ENCODE peak calls at places on chromosomes 3 and 15, in nine cellular contexts. H is GM12865, A is PC-9, Q is cardiac fibroblast, F is psoas muscle, U is ovary, G is neuronal stem cell, J is choroid plexus epithelial cell, I is kidney epithelial cell. P is an unnamed sample.

GRCh38 chr15:69031013-69032001 is 16.8 kb downstream of the NOX5 start:
- DNase-seq in J (peak), I (peak), F (peak), U (peak), Q (peak), G (peak), H (peak), A (no peak), P (peak)

GRCh38 chr3:12508316-12508715 is 24.0 kb downstream of the TSEN2 start:
- DNase-seq in A (no peak), H (no peak), G (no peak), I (peak), F (no peak), U (peak), Q (peak), J (peak), P (peak)

GRCh38 chr3:72171461-72171860 is 386.5 kb upstream of the PROK2 start:
- DNase-seq in J (no peak), U (no peak), F (no peak), I (no peak), G (no peak), Q (no peak), H (no peak), A (no peak), P (no peak)

GRCh38 chr3:38544926-38545325 is 48.8 kb downstream of the EXOG start:
- DNase-seq in A (no peak), G (no peak), F (no peak), H (no peak), U (no peak), J (no peak), Q (no peak), I (no peak), P (no peak)

GRCh38 chr3:10467204-10467603 is 38.2 kb downstream of the ATP2B2 start:
- DNase-seq in F (no peak), U (no peak), Q (no peak), J (no peak), G (no peak), H (no peak), I (no peak), A (no peak), P (no peak)

GRCh38 chr15:83855956-83856355 is 202.0 kb downstream of the ADAMTSL3 start:
- DNase-seq in A (no peak), G (no peak), I (no peak), Q (peak), U (no peak), J (no peak), H (no peak), F (no peak), P (no peak)

GRCh38 chr3:30007668-30008067 is 598.7 kb upstream of the TGFBR2 start:
- DNase-seq in I (peak), A (peak), F (no peak), G (no peak), U (no peak), J (no peak), Q (no peak), H (no peak), P (no peak)

GRCh38 chr3:16810593-16811367 is 74.0 kb upstream of the PLCL2 start:
- DNase-seq in F (no peak), Q (no peak), H (no peak), G (no peak), I (no peak), A (no peak), J (no peak), U (no peak), P (no peak)

GRCh38 chr3:87318609-87319008 is 42.2 kb upstream of the POU1F1 start:
- DNase-seq in J (no peak), Q (peak), A (no peak), F (no peak), I (no peak), H (no peak), U (no peak), G (no peak), P (no peak)

GRCh38 chr3:17079933-17080332 is 195.2 kb downstream of the PLCL2 start:
- DNase-seq in G (no peak), J (no peak), Q (no peak), U (no peak), I (no peak), A (no peak), F (no peak), H (no peak), P (no peak)

GRCh38 chr3:11272913-11273574 is 847 bp downstream of the ATG7 start:
- DNase-seq in I (no peak), U (no peak), J (peak), Q (peak), H (no peak), G (no peak), A (no peak), F (no peak), P (no peak)

GRCh38 chr15:58425185-58425584 is 6.6 kb upstream of the LIPC start:
- DNase-seq in F (no peak), G (no peak), J (no peak), I (no peak), A (peak), Q (no peak), H (no peak), U (no peak), P (no peak)

GRCh38 chr15:51341366-51342248 is at the start of gene GLDN:
- DNase-seq in G (peak), U (peak), J (peak), H (no peak), F (peak), A (no peak), Q (peak), I (no peak), P (no peak)

GRCh38 chr3:30437172-30437571 is 169.2 kb upstream of the TGFBR2 start:
- DNase-seq in J (peak), F (peak), I (no peak), U (no peak), H (no peak), A (no peak), Q (peak), G (no peak), P (peak)

GRCh38 chr3:1477669-1478068 is 384.8 kb downstream of the CNTN6 start:
- DNase-seq in Q (no peak), F (no peak), H (no peak), A (no peak), I (no peak), G (no peak), U (no peak), J (no peak), P (no peak)

GRCh38 chr15:40825661-40826088 is 2.8 kb downstream of the PPP1R14D start:
- DNase-seq in U (no peak), Q (peak), A (peak), I (peak), G (no peak), J (peak), H (no peak), F (no peak), P (peak)

GRCh38 chr15:82159922-82160321 is 102.6 kb downstream of the EFL1 start:
- DNase-seq in U (no peak), G (peak), I (peak), F (peak), A (peak), J (peak), Q (peak), H (no peak), P (peak)

GRCh38 chr15:90016721-90017120 is 15.6 kb downstream of the ZNF710 start:
- DNase-seq in U (no peak), J (no peak), F (no peak), Q (no peak), G (no peak), H (no peak), A (no peak), I (no peak), P (no peak)

GRCh38 chr15:37425541-37425940 is 325.2 kb upstream of the MEIS2 start:
- DNase-seq in J (no peak), F (no peak), I (no peak), A (no peak), G (no peak), H (no peak), Q (peak), U (no peak), P (peak)

GRCh38 chr15:94360251-94360671 is 128.9 kb downstream of the MCTP2 start:
- DNase-seq in F (no peak), A (no peak), G (no peak), H (no peak), Q (no peak), J (no peak), U (no peak), I (no peak), P (no peak)

GRCh38 chr3:53628546-53629395 is 134.4 kb downstream of the CACNA1D start:
- DNase-seq in J (no peak), U (no peak), F (no peak), A (no peak), H (peak), G (no peak), Q (no peak), I (no peak), P (no peak)

GRCh38 chr3:113948015-113948917 is 453 bp downstream of the ZDHHC23 start:
- DNase-seq in J (no peak), Q (no peak), I (no peak), F (no peak), U (no peak), A (peak), G (peak), H (peak), P (no peak)

GRCh38 chr3:47108546-47108945 is 55.4 kb downstream of the SETD2 start:
- DNase-seq in F (no peak), H (no peak), I (no peak), G (peak), Q (peak), U (no peak), A (no peak), J (peak), P (no peak)

GRCh38 chr15:68801572-68802148 is 19.0 kb downstream of the ANP32A start:
- DNase-seq in I (no peak), A (no peak), Q (no peak), G (no peak), J (no peak), F (no peak), U (no peak), H (no peak), P (no peak)

GRCh38 chr15:67080118-67080899 is 14.9 kb downstream of the SMAD3 start:
- DNase-seq in H (no peak), Q (peak), U (peak), J (peak), F (peak), A (no peak), G (no peak), I (no peak), P (peak)

GRCh38 chr15:92883643-92884458 is 16.3 kb upstream of the CHD2 start:
- DNase-seq in H (peak), A (no peak), U (no peak), F (no peak), Q (peak), I (no peak), G (no peak), J (peak), P (peak)

GRCh38 chr3:179902061-179902460 is 134.7 kb downstream of the PEX5L start:
- DNase-seq in Q (no peak), H (no peak), G (no peak), U (no peak), F (no peak), A (no peak), I (no peak), J (no peak), P (no peak)

GRCh38 chr15:73282567-73283200 is 86.1 kb downstream of the HCN4 start:
- DNase-seq in F (no peak), J (no peak), Q (no peak), U (no peak), G (no peak), A (no peak), H (no peak), I (no peak), P (no peak)

GRCh38 chr3:52153389-52154096 is 680 bp downstream of the POC1A start:
- DNase-seq in A (peak), J (peak), H (peak), Q (peak), U (no peak), F (peak), G (no peak), I (no peak), P (no peak)

GRCh38 chr3:56322862-56323261 is 145.4 kb downstream of the ERC2 start:
- DNase-seq in I (no peak), G (no peak), Q (no peak), A (no peak), F (no peak), J (no peak), H (peak), U (no peak), P (no peak)

GRCh38 chr3:127035672-127036071 is 52.8 kb downstream of the PLXNA1 start:
- DNase-seq in Q (peak), U (peak), H (no peak), F (peak), G (no peak), I (peak), A (peak), J (peak), P (peak)

DNA sequence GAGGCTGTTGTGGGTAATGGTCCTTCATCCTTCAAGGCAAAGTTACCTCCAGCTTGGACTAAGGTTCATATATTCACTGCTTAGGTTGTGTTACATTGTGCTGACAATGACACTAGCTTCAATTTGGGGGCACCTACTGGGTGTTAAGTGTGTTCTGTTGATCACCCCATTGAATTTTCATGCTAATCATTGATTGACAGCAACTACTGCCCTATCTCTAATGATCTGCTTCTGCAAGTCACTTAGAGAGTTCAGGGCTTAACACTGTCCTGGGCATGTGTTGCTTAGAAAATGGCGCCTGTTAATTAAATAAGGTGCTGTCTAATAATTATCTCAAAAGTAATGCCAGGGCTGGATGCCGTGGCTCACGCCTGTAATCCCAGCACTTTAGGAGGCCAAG is 3.4 kb downstream of the FLNB start:
- DNase-seq in Q (no peak), I (no peak), U (no peak), G (no peak), J (no peak), F (no peak), A (peak), H (no peak), P (no peak)
- H3K4me3 ChIP-seq in Q (no peak), I (no peak), U (peak), G (no peak), J (no peak), F (no peak), A (peak), H (no peak), P (no peak)

DNA sequence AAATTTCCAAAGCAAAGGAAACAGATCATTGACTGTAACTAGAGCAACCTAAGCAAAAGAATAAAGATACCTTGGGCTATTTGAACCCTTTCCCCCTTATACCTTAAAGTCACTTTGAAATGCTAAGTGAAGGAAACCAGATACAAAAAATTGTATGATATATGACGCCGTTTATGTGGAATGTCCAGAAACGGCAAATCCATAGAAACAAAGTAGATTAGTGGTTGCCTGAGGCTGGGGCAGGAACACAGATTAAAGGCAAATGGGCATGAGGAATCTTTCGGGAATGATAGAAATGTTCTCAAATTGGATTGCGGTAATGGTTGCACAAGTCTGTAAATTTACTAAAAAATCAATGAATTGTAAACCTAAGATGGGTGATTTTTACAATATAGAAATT is 160.1 kb upstream of the CCDC54 start:
- DNase-seq in J (peak), I (no peak), F (no peak), G (no peak), A (peak), Q (peak), U (no peak), H (no peak), P (peak)
- H3K4me3 ChIP-seq in J (no peak), I (no peak), F (no peak), G (no peak), A (no peak), Q (peak), U (no peak), H (no peak), P (no peak)

DNA sequence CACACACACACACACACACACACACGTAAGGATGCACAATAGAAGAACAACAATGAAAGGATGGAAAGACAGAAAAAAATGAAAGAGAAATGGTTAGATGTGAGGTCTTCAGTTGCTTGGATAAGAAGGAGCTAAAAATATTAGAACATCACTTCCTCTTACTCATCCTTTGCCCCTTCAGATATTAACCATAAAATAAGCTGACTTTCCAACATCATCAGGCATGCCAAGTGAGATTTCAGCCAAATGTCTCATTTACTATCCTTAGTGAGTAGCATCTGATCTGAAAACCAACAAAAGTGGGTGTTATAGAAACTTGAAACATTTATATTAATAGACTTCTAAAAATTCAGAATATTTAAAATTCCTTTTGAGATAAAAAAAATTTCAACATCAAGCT is 25.3 kb upstream of the LSAMP start:
- DNase-seq in A (no peak), Q (no peak), F (no peak), J (no peak), H (no peak), G (no peak), U (no peak), I (no peak), P (no peak)
- H3K4me3 ChIP-seq in A (no peak), Q (no peak), F (no peak), J (no peak), H (no peak), G (no peak), U (no peak), I (no peak), P (no peak)

GRCh38 chr3:176872771-176873209 is 324.5 kb downstream of the TBL1XR1 start:
- DNase-seq in U (peak), I (no peak), J (peak), F (no peak), G (peak), A (peak), Q (peak), H (peak), P (peak)
- H3K4me3 ChIP-seq in U (no peak), I (no peak), J (no peak), F (no peak), G (no peak), A (no peak), Q (no peak), H (no peak), P (no peak)

P was measured in astrocyte of the spinal cord.